ENCODE peak calls at places on chromosome 15, in six cellular contexts. J, L, P, X, Y and S are unnamed samples.

GRCh38 chr15:63372018-63372705 is 9.5 kb downstream of the CA12 start:
- DNase-seq in Y (peak; percentile 90), P (peak; percentile 61), X (no peak), L (peak; percentile 98), J (peak; percentile 99), S (peak; percentile 96)

GRCh38 chr15:66404532-66404931 is 17.8 kb downstream of the MAP2K1 start:
- DNase-seq in L (no peak), J (no peak), Y (no peak), P (peak; percentile 37), X (peak; percentile 68), S (no peak)

GRCh38 chr15:48283361-48284157 is 47.7 kb upstream of the DUT start:
- DNase-seq in L (peak; percentile 3), Y (no peak), X (no peak), J (no peak), P (no peak), S (no peak)

GRCh38 chr15:28876131-28876844 is 9.5 kb upstream of the APBA2 start:
- DNase-seq in J (no peak), Y (no peak), P (no peak), L (no peak), X (no peak), S (no peak)

GRCh38 chr15:69689133-69689532 is 236.5 kb downstream of the RPLP1 start:
- DNase-seq in X (no peak), P (no peak), L (no peak), J (no peak), Y (no peak), S (no peak)

GRCh38 chr15:99249270-99249817 is at the start of gene TTC23:
- DNase-seq in J (peak; percentile 91), L (peak; percentile 92), P (no peak), X (peak; percentile 19), Y (no peak), S (peak; percentile 92)

GRCh38 chr15:58518626-58519025 is 86.8 kb downstream of the LIPC start:
- DNase-seq in X (no peak), Y (no peak), L (no peak), P (no peak), J (no peak), S (no peak)

GRCh38 chr15:40999190-40999589 is 45.9 kb downstream of the CHAC1 start:
- DNase-seq in J (peak; percentile 81), L (peak; percentile 29), X (no peak), Y (no peak), P (no peak), S (peak; percentile 66)

GRCh38 chr15:99210334-99210733 is 39.0 kb downstream of the TTC23 start:
- DNase-seq in J (no peak), X (no peak), Y (no peak), L (no peak), P (no peak), S (no peak)

DNA sequence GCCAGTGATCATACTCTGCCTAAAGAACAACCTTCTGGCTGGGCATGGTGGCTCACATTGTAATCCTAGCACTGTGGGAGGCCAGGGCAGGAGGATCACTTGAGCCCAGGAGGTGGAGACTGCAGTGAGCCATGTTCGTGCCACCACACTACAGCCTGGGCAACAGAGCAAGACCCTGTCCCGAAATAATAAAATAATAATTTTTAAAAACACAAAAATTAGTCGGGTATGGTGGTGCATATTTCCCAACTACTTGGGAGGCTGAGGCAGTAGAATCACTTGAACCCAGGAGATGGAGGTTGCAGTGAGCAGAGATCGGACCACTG is 34.5 kb upstream of the ARID3B start:
- DNase-seq in J (no peak), X (no peak), Y (peak; percentile 12), L (no peak), P (no peak), S (no peak)
- TF ChIP-seq CTCF in J (no peak), X (no peak), Y (no peak), L (no peak), P (no peak), S (no peak)

GRCh38 chr15:75030424-75030823 is 7.0 kb downstream of the PPCDC start:
- DNase-seq in L (no peak), X (no peak), J (no peak), P (no peak), Y (no peak), S (no peak)
- TF ChIP-seq CTCF in L (no peak), X (no peak), J (no peak), P (peak; percentile 38), Y (no peak), S (no peak)

GRCh38 chr15:80498652-80499051 is 94.5 kb downstream of the ARNT2 start:
- DNase-seq in L (no peak), Y (no peak), J (no peak), X (no peak), P (no peak), S (no peak)

GRCh38 chr15:80502782-80503181 is 98.6 kb downstream of the ARNT2 start:
- DNase-seq in Y (peak; percentile 81), P (no peak), X (no peak), L (no peak), J (no peak), S (no peak)

GRCh38 chr15:80503319-80503952 is 99.3 kb downstream of the ARNT2 start:
- DNase-seq in L (no peak), X (no peak), Y (no peak), J (no peak), P (no peak), S (no peak)

GRCh38 chr15:80500021-80500420 is 95.8 kb downstream of the ARNT2 start:
- DNase-seq in X (no peak), L (no peak), Y (no peak), J (no peak), P (no peak), S (no peak)

GRCh38 chr15:80501453-80501852 is 97.3 kb downstream of the ARNT2 start:
- DNase-seq in L (no peak), J (no peak), Y (no peak), P (no peak), X (no peak), S (no peak)
- TF ChIP-seq CTCF in L (no peak), J (no peak), Y (no peak), P (no peak), X (no peak), S (no peak)

DNA sequence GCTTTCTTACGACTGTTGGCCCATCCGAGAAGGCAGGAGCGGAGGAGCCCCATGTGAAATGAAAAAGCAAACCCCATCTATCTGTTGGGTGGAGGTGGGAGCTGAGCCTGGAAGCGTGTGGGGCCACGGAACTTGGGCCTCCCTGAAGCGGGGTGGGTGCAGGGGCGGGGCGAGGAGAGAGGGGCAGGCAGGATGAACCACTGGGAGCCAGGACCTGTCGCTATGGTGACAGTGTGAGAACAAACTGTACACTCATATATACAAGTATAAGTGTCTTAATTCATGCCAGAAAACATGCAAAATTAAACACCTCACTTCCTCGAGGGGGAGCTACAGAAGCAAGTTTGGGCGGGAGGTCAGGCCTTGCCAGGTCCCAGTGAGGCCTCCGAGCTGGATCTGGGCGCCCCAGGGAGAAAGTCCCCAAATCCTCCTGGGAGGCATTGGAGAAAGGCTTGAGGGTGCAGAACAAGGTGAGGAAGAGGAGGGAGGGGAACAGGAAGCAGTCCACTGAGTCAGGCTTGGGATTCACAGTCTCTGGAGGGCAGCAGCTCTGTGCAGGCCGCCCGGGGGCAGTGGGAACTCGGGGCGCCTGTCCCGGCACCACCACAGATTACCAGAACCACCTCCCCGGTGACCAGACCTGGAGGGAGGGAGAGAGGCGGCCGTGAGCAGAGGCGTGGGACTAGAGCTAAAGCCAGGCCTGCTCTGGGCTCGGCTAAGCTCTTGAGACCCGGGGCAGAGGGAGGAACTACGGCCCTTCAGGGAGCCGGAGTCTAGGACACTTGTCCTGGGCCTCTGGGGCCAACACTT is 34.8 kb downstream of the RBPMS2 start:
- DNase-seq in P (peak; percentile 42), L (peak; percentile 80), J (peak; percentile 87), Y (peak; percentile 84), X (no peak), S (peak; percentile 66)
- TF ChIP-seq CTCF in P (peak; percentile 56), L (peak; percentile 37), J (peak; percentile 41), Y (no peak), X (no peak), S (no peak)

DNA sequence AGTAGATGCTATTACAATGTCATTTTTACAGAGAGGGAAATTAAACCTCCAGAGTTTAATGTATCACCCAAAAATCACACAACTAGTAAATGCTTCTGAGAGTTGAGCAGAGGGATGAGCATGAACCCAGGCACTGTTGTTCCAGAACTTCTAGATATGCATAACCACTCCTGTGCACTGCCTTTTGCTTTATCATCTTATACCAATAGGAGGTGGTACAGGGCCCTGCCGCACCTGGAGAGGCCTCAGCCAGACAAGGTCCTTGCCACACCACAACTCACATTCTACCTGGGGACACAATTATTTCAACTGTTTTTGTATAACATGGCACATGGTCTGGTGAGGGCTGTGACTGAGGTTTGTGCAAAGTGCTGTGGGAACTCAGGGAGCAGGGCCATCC is 78.5 kb upstream of the NTRK3 start:
- DNase-seq in J (no peak), L (no peak), P (no peak), Y (no peak), X (no peak), S (no peak)
- TF ChIP-seq CTCF in J (no peak), L (no peak), P (peak; percentile 7), Y (no peak), X (no peak), S (no peak)

DNA sequence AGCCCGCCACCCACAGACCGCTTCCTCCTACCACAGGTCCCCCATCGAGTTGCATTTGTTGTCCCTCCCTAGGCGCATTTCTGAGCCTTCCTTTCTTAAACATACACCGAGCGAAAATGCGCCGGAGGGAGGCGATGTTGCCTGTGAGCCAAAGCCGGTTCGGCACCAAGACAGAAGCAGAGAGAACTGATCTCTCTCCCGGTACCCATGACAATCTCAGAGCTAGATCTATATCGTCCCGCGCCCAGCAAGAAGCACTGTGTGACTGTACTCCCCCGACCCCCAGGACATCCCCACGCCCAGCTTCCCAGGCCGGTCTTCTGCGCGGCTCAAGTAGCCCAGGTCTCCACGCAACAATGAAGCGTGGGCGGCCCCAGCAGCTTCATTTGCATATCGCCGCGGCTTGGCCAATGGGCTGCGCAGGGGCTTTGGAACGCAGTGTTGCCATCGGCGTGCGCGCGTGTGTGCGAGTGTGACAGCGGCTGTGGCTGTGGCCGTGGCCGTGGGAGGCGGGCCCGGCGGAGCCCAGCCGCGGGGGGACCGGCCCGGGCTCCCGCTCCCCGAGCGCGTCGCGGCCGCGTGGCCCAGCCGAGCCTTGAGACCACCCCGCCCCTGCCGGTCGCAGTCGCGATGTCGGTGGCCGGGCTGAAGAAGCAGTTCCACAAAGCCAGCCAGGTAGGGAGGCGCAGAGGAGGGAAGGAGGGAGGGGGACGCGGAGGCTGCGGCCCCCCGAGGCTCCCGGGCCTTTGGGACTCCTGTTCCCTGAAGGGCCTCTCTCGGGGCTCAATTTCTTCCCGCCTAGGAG is at the start of gene SH3GL3:
- DNase-seq in P (peak; percentile 83), Y (peak; percentile 83), L (peak; percentile 74), J (peak; percentile 67), X (peak; percentile 74), S (peak; percentile 82)
- TF ChIP-seq CTCF in P (peak; percentile 71), Y (no peak), L (peak; percentile 54), J (peak; percentile 35), X (no peak), S (peak; percentile 51)